ENCODE peak calls at places on chromosomes 6 and 20, in ten cellular contexts. M is left ventricle myocardium inferior, L is cardiac muscle cell, W is right atrium auricular region, T is brain microvascular endothelial cell, G is GM12878, B is psoas muscle, A is astrocyte, S is ovary, K is tibial artery. N is an unnamed sample.

GRCh38 chr6:7721654-7722053 is 4.2 kb upstream of the BMP6 start:
- DNase-seq in M (no peak), L (no peak), W (no peak), T (no peak), G (no peak), B (no peak), A (no peak), S (no peak), K (no peak), N (no peak)

GRCh38 chr6:136672144-136672543 is 120.1 kb downstream of the MAP3K5 start:
- DNase-seq in M (no peak), L (no peak), W (no peak), T (no peak), G (no peak), B (no peak), A (no peak), S (no peak), K (no peak), N (no peak)

GRCh38 chr6:157531169-157531985 is 150.4 kb downstream of the ZDHHC14 start:
- DNase-seq in M (no peak), L (no peak), W (no peak), T (no peak), G (no peak), B (peak; percentile 71), A (no peak), S (no peak), K (no peak), N (no peak)

GRCh38 chr20:3819413-3820047 is 817 bp upstream of the AP5S1 start:
- DNase-seq in M (no peak), L (no peak), W (no peak), T (no peak), G (no peak), B (no peak), A (no peak), S (no peak), K (no peak), N (peak; percentile 76)

GRCh38 chr6:21003780-21004541 is 469.7 kb downstream of the CDKAL1 start:
- DNase-seq in M (no peak), L (no peak), W (no peak), T (peak; percentile 42), G (peak; percentile 72), B (no peak), A (peak; percentile 78), S (no peak), K (no peak), N (no peak)

GRCh38 chr6:127762284-127762683 is 138.6 kb downstream of the THEMIS start:
- DNase-seq in M (no peak), L (no peak), W (no peak), T (peak; percentile 22), G (no peak), B (no peak), A (no peak), S (no peak), K (no peak), N (no peak)

GRCh38 chr6:127980996-127981395 is 80.1 kb upstream of the THEMIS start:
- DNase-seq in M (no peak), L (no peak), W (no peak), T (no peak), G (no peak), B (no peak), A (no peak), S (no peak), K (no peak), N (no peak)

GRCh38 chr6:12148317-12148801 is 136.2 kb downstream of the HIVEP1 start:
- DNase-seq in M (no peak), L (no peak), W (no peak), T (peak; percentile 83), G (no peak), B (no peak), A (peak; percentile 91), S (no peak), K (no peak), N (no peak)

GRCh38 chr20:53195882-53196610 is 223.9 kb downstream of the TSHZ2 start:
- DNase-seq in M (no peak), L (no peak), W (no peak), T (no peak), G (no peak), B (no peak), A (peak; percentile 31), S (no peak), K (no peak), N (no peak)

GRCh38 chr20:1684872-1685271 is 27.3 kb upstream of the SIRPG start:
- DNase-seq in M (no peak), L (no peak), W (no peak), T (no peak), G (no peak), B (no peak), A (no peak), S (no peak), K (no peak), N (no peak)

GRCh38 chr6:90098025-90098474 is 198.6 kb downstream of the BACH2 start:
- DNase-seq in M (peak; percentile 66), L (no peak), W (peak; percentile 91), T (peak; percentile 35), G (no peak), B (peak; percentile 82), A (peak; percentile 99), S (peak; percentile 68), K (peak; percentile 91), N (peak; percentile 93)

GRCh38 chr6:89311853-89312531 is 3.1 kb downstream of the GABRR2 start:
- DNase-seq in M (peak; percentile 54), L (peak; percentile 62), W (peak; percentile 67), T (peak; percentile 33), G (no peak), B (peak; percentile 55), A (peak; percentile 69), S (peak; percentile 49), K (peak; percentile 77), N (no peak)

GRCh38 chr6:48817714-48818113 is 645.3 kb downstream of the MMUT start:
- DNase-seq in M (no peak), L (no peak), W (no peak), T (no peak), G (no peak), B (no peak), A (peak; percentile 27), S (no peak), K (no peak), N (no peak)

GRCh38 chr20:46752639-46753235 is 43.3 kb downstream of the SLC2A10 start:
- DNase-seq in M (peak; percentile 24), L (peak; percentile 78), W (peak; percentile 80), T (peak; percentile 52), G (no peak), B (peak; percentile 34), A (peak; percentile 20), S (peak; percentile 38), K (peak; percentile 64), N (no peak)

GRCh38 chr20:43492101-43492500 is 15.4 kb upstream of the L3MBTL1 start:
- DNase-seq in M (no peak), L (no peak), W (no peak), T (no peak), G (peak; percentile 56), B (no peak), A (peak; percentile 6), S (no peak), K (no peak), N (no peak)

GRCh38 chr20:37904008-37904675 is 1.2 kb downstream of the VSTM2L start:
- DNase-seq in M (no peak), L (no peak), W (no peak), T (no peak), G (no peak), B (no peak), A (no peak), S (no peak), K (no peak), N (no peak)
- H3K4me3 ChIP-seq in M (peak overlapping the region; percentile 64), L (peak overlapping the region; percentile 65), W (peak overlapping the region; percentile 61), T (no peak overlapping the region), G (no peak overlapping the region), B (no peak overlapping the region), A (no peak overlapping the region), S (no peak overlapping the region), K (no peak overlapping the region), N (no peak overlapping the region)

GRCh38 chr6:139254196-139254595 is 37.6 kb downstream of the TXLNB start:
- DNase-seq in M (no peak), L (no peak), W (no peak), T (no peak), G (no peak), B (no peak), A (no peak), S (no peak), K (no peak), N (no peak)

GRCh38 chr6:139250296-139251274 is 41.2 kb downstream of the TXLNB start:
- DNase-seq in M (peak; percentile 52), L (peak; percentile 73), W (no peak), T (peak; percentile 60), G (no peak), B (peak; percentile 57), A (no peak), S (peak; percentile 72), K (peak; percentile 60), N (no peak)

GRCh38 chr6:139253656-139254055 is 38.1 kb downstream of the TXLNB start:
- DNase-seq in M (no peak), L (no peak), W (no peak), T (no peak), G (no peak), B (no peak), A (no peak), S (no peak), K (no peak), N (no peak)

GRCh38 chr6:139251377-139252017 is 40.3 kb downstream of the TXLNB start:
- DNase-seq in M (no peak), L (peak; percentile 33), W (no peak), T (no peak), G (no peak), B (no peak), A (no peak), S (no peak), K (peak; percentile 32), N (no peak)

DNA sequence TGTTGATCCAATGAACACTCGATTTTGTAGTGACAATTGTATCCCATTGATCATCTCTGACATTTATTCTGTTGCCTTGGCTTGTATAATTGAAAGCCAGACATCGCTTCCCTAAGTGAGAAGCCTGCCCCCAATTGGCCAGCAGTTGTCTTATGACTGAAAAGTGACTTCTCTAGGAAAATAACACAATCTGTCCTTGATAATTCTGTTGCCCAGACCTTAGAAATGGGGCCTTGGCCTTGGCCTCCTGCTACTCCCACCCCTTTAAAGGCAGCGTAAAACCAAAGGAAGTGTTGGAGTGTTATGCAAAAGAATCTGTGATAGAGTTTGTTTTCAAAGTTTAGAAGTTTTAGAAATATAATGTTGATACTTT is 39.8 kb downstream of the TXLNB start:
- DNase-seq in M (no peak), L (no peak), W (no peak), T (no peak), G (no peak), B (no peak), A (no peak), S (peak; percentile 52), K (no peak), N (no peak)
- TF ChIP-seq CTCF in M (no peak), L (no peak), W (no peak), T (no peak), G (no peak), B (no peak), A (no peak), S (no peak), K (no peak), N (no peak)

GRCh38 chr6:72674842-72675241 is 53.0 kb downstream of the KCNQ5 start:
- DNase-seq in M (no peak), L (no peak), W (no peak), T (no peak), G (no peak), B (no peak), A (no peak), S (no peak), K (no peak), N (no peak)
- H3K27ac ChIP-seq in M (no peak overlapping the region), L (peak overlapping the region; percentile 44), W (no peak overlapping the region), T (no peak overlapping the region), G (no peak overlapping the region), B (no peak overlapping the region), A (no peak overlapping the region), S (no peak overlapping the region), K (no peak overlapping the region), N (no peak overlapping the region)

GRCh38 chr20:64037498-64038213 is 1.7 kb downstream of the C20orf204 start:
- DNase-seq in M (no peak), L (no peak), W (no peak), T (no peak), G (no peak), B (no peak), A (no peak), S (no peak), K (no peak), N (no peak)
- H3K4me3 ChIP-seq in M (peak overlapping the region; percentile 69), L (no peak overlapping the region), W (peak overlapping the region; percentile 55), T (no peak overlapping the region), G (peak overlapping the region; percentile 58), B (peak overlapping the region; percentile 67), A (no peak overlapping the region), S (no peak overlapping the region), K (peak overlapping the region; percentile 51), N (peak overlapping the region; percentile 75)

N was measured in coronary artery.